ENCODE peak calls at places on chromosomes 13 and 19, in nine cellular contexts. One of them, this sample, is unnamed.

GRCh38 chr13:75384881-75385707 is 96.9 kb downstream of the TBC1D4 start:
- DNase-seq in WERI-Rb-1: no peak
- DNase-seq in D721Med: no peak
- DNase-seq in fibroblast of villous mesenchyme: no peak
- DNase-seq in lung: no peak
- DNase-seq in SK-N-SH: no peak
- DNase-seq in HCT116: no peak
- DNase-seq in body of pancreas: no peak
- DNase-seq in Peyer's patch: no peak
- DNase-seq in this sample: no peak

GRCh38 chr13:39612023-39612637 is 9.1 kb upstream of the LHFPL6 start:
- DNase-seq in fibroblast of villous mesenchyme: peak
- DNase-seq in lung: peak
- DNase-seq in Peyer's patch: no peak
- DNase-seq in D721Med: peak
- DNase-seq in body of pancreas: peak
- DNase-seq in WERI-Rb-1: peak
- DNase-seq in HCT116: peak
- DNase-seq in SK-N-SH: peak
- DNase-seq in this sample: peak

GRCh38 chr19:54523403-54523802 is 20.8 kb downstream of the LAIR2 start:
- DNase-seq in lung: no peak
- DNase-seq in D721Med: no peak
- DNase-seq in fibroblast of villous mesenchyme: no peak
- DNase-seq in SK-N-SH: no peak
- DNase-seq in WERI-Rb-1: no peak
- DNase-seq in body of pancreas: no peak
- DNase-seq in HCT116: no peak
- DNase-seq in Peyer's patch: no peak
- DNase-seq in this sample: no peak

GRCh38 chr19:51971624-51972023 is 15.0 kb downstream of the ZNF350 start:
- DNase-seq in lung: no peak
- DNase-seq in body of pancreas: no peak
- DNase-seq in HCT116: no peak
- DNase-seq in Peyer's patch: no peak
- DNase-seq in D721Med: no peak
- DNase-seq in SK-N-SH: no peak
- DNase-seq in fibroblast of villous mesenchyme: peak
- DNase-seq in WERI-Rb-1: peak
- DNase-seq in this sample: peak

GRCh38 chr19:13796301-13797057 is 1.2 kb downstream of the ZSWIM4 start:
- DNase-seq in HCT116: peak
- DNase-seq in WERI-Rb-1: peak
- DNase-seq in D721Med: no peak
- DNase-seq in SK-N-SH: peak
- DNase-seq in Peyer's patch: no peak
- DNase-seq in fibroblast of villous mesenchyme: peak
- DNase-seq in body of pancreas: peak
- DNase-seq in lung: peak
- DNase-seq in this sample: peak

GRCh38 chr19:23283925-23284324 is 33.7 kb upstream of the ZNF724 start:
- DNase-seq in fibroblast of villous mesenchyme: peak
- DNase-seq in SK-N-SH: peak
- DNase-seq in D721Med: no peak
- DNase-seq in body of pancreas: peak
- DNase-seq in Peyer's patch: peak
- DNase-seq in HCT116: peak
- DNase-seq in WERI-Rb-1: peak
- DNase-seq in lung: peak
- DNase-seq in this sample: peak

GRCh38 chr19:21694171-21694906 is 73.0 kb downstream of the ZNF100 start:
- DNase-seq in HCT116: no peak
- DNase-seq in fibroblast of villous mesenchyme: no peak
- DNase-seq in Peyer's patch: no peak
- DNase-seq in lung: no peak
- DNase-seq in WERI-Rb-1: no peak
- DNase-seq in D721Med: no peak
- DNase-seq in body of pancreas: no peak
- DNase-seq in SK-N-SH: no peak
- DNase-seq in this sample: no peak

GRCh38 chr13:35743165-35743564 is 266.7 kb upstream of the MAB21L1 start:
- DNase-seq in lung: no peak
- DNase-seq in fibroblast of villous mesenchyme: no peak
- DNase-seq in WERI-Rb-1: no peak
- DNase-seq in HCT116: no peak
- DNase-seq in D721Med: no peak
- DNase-seq in SK-N-SH: no peak
- DNase-seq in Peyer's patch: no peak
- DNase-seq in body of pancreas: no peak
- DNase-seq in this sample: no peak

GRCh38 chr19:53960187-53960586 is 2.5 kb upstream of the CACNG8 start:
- DNase-seq in Peyer's patch: no peak
- DNase-seq in lung: no peak
- DNase-seq in SK-N-SH: peak
- DNase-seq in D721Med: no peak
- DNase-seq in fibroblast of villous mesenchyme: no peak
- DNase-seq in body of pancreas: no peak
- DNase-seq in HCT116: no peak
- DNase-seq in WERI-Rb-1: no peak
- DNase-seq in this sample: peak

GRCh38 chr19:47157455-47158321 is 27.1 kb downstream of the SAE1 start:
- DNase-seq in SK-N-SH: no peak
- DNase-seq in fibroblast of villous mesenchyme: peak
- DNase-seq in HCT116: no peak
- DNase-seq in Peyer's patch: peak
- DNase-seq in D721Med: no peak
- DNase-seq in WERI-Rb-1: no peak
- DNase-seq in body of pancreas: no peak
- DNase-seq in lung: peak
- DNase-seq in this sample: peak

GRCh38 chr13:97889803-97890202 is 63.7 kb upstream of the IPO5 start:
- DNase-seq in WERI-Rb-1: no peak
- DNase-seq in Peyer's patch: no peak
- DNase-seq in D721Med: no peak
- DNase-seq in fibroblast of villous mesenchyme: peak
- DNase-seq in HCT116: no peak
- DNase-seq in SK-N-SH: no peak
- DNase-seq in lung: no peak
- DNase-seq in body of pancreas: no peak
- DNase-seq in this sample: no peak

GRCh38 chr13:45119469-45119989 is 781 bp upstream of the GTF2F2 start:
- DNase-seq in SK-N-SH: peak
- DNase-seq in body of pancreas: no peak
- DNase-seq in fibroblast of villous mesenchyme: peak
- DNase-seq in HCT116: no peak
- DNase-seq in lung: no peak
- DNase-seq in WERI-Rb-1: no peak
- DNase-seq in D721Med: no peak
- DNase-seq in Peyer's patch: no peak
- DNase-seq in this sample: no peak

GRCh38 chr13:48682452-48682851 is 28.7 kb downstream of the CYSLTR2 start:
- DNase-seq in Peyer's patch: no peak
- DNase-seq in lung: no peak
- DNase-seq in WERI-Rb-1: no peak
- DNase-seq in body of pancreas: no peak
- DNase-seq in fibroblast of villous mesenchyme: no peak
- DNase-seq in D721Med: no peak
- DNase-seq in HCT116: no peak
- DNase-seq in SK-N-SH: no peak
- DNase-seq in this sample: no peak

GRCh38 chr19:2327773-2328400 is 499 bp downstream of the LSM7 start:
- DNase-seq in SK-N-SH: peak
- DNase-seq in body of pancreas: no peak
- DNase-seq in HCT116: peak
- DNase-seq in fibroblast of villous mesenchyme: peak
- DNase-seq in lung: peak
- DNase-seq in D721Med: no peak
- DNase-seq in WERI-Rb-1: peak
- DNase-seq in Peyer's patch: no peak
- DNase-seq in this sample: no peak

GRCh38 chr13:41111454-41111853 is 21.1 kb downstream of the KBTBD6 start:
- DNase-seq in fibroblast of villous mesenchyme: peak
- DNase-seq in HCT116: no peak
- DNase-seq in D721Med: no peak
- DNase-seq in Peyer's patch: no peak
- DNase-seq in SK-N-SH: no peak
- DNase-seq in body of pancreas: no peak
- DNase-seq in lung: no peak
- DNase-seq in WERI-Rb-1: no peak
- DNase-seq in this sample: no peak

GRCh38 chr19:24000656-24001055 is 86.0 kb downstream of the ZNF726 start:
- DNase-seq in lung: no peak
- DNase-seq in WERI-Rb-1: no peak
- DNase-seq in HCT116: no peak
- DNase-seq in body of pancreas: no peak
- DNase-seq in fibroblast of villous mesenchyme: no peak
- DNase-seq in Peyer's patch: no peak
- DNase-seq in D721Med: no peak
- DNase-seq in SK-N-SH: no peak
- DNase-seq in this sample: no peak

GRCh38 chr19:51904331-51905165 is at the start of gene ZNF649:
- DNase-seq in D721Med: peak
- DNase-seq in HCT116: peak
- DNase-seq in fibroblast of villous mesenchyme: peak
- DNase-seq in lung: peak
- DNase-seq in body of pancreas: peak
- DNase-seq in WERI-Rb-1: peak
- DNase-seq in SK-N-SH: peak
- DNase-seq in Peyer's patch: peak
- DNase-seq in this sample: peak

DNA sequence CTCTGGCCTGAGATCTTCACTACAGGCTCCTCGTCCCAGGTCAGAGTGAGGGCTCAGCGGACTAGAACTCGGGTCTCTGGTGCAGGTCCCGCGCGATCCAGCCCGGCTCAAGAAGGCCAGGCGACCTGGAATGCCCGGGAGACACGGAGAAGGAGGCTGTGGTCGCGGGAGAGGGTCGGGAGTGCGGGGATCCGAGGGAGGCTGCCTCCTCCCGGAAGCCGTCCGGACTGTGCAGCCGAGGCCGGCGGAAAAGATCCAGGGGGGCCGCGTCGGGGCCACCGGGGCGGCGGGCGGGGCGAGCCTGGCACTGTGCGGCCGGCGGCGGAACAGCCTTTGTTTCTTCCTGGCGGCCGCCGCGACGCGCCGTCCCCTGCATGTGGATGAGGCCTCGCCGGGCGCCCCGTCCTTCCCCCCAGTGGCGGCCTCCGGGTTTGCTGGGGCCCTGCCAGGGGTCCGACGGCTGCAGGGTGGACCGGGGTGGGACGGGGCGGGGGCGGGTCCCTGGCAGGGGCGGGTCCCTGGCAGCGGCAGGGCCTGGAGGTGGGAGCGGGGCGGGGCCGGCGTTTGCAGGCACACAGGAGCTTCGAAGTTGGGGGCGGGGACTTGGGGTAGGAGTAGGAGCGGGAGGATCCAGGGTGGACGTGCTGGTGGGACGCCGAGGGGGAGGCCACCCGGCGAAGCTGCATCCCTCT is 1.0 kb upstream of the SLC7A10 start:
- DNase-seq in HCT116: no peak
- DNase-seq in SK-N-SH: peak
- DNase-seq in Peyer's patch: peak
- DNase-seq in body of pancreas: no peak
- DNase-seq in lung: peak
- DNase-seq in fibroblast of villous mesenchyme: peak
- DNase-seq in D721Med: no peak
- DNase-seq in WERI-Rb-1: peak
- DNase-seq in this sample: peak
- TF ChIP-seq CTCF in HCT116: no peak
- TF ChIP-seq CTCF in SK-N-SH: no peak
- TF ChIP-seq CTCF in Peyer's patch: no peak
- TF ChIP-seq CTCF in body of pancreas: no peak
- TF ChIP-seq CTCF in lung: no peak
- TF ChIP-seq CTCF in fibroblast of villous mesenchyme: no peak
- TF ChIP-seq CTCF in D721Med: no peak
- TF ChIP-seq CTCF in WERI-Rb-1: no peak
- TF ChIP-seq CTCF in this sample: no peak

DNA sequence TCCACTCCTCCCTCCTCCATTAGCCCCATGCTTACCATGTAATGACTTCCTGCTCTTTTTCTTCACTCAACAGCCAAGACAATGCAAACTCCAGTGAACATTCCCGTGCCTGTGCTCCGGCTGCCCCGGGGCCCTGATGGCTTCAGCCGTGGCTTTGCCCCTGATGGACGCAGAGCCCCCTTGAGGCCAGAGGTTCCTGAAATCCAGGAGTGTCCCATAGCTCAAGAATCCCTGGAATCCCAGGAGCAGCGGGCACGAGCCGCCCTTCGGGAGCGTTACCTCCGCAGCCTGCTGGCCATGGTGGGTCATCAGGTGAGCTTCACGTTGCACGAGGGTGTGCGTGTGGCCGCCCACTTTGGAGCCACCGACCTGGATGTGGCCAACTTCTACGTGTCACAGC is 2.9 kb upstream of the PPP1R37 start:
- DNase-seq in D721Med: no peak
- DNase-seq in body of pancreas: no peak
- DNase-seq in SK-N-SH: no peak
- DNase-seq in lung: no peak
- DNase-seq in Peyer's patch: peak
- DNase-seq in WERI-Rb-1: no peak
- DNase-seq in fibroblast of villous mesenchyme: no peak
- DNase-seq in HCT116: no peak
- DNase-seq in this sample: no peak
- TF ChIP-seq CTCF in D721Med: no peak
- TF ChIP-seq CTCF in body of pancreas: no peak
- TF ChIP-seq CTCF in SK-N-SH: no peak
- TF ChIP-seq CTCF in lung: no peak
- TF ChIP-seq CTCF in Peyer's patch: no peak
- TF ChIP-seq CTCF in WERI-Rb-1: no peak
- TF ChIP-seq CTCF in fibroblast of villous mesenchyme: no peak
- TF ChIP-seq CTCF in HCT116: no peak
- TF ChIP-seq CTCF in this sample: no peak

GRCh38 chr19:18915639-18916038 is 3.5 kb downstream of the COPE start:
- DNase-seq in fibroblast of villous mesenchyme: peak
- DNase-seq in Peyer's patch: peak
- DNase-seq in D721Med: no peak
- DNase-seq in WERI-Rb-1: peak
- DNase-seq in SK-N-SH: peak
- DNase-seq in HCT116: peak
- DNase-seq in body of pancreas: peak
- DNase-seq in lung: no peak
- DNase-seq in this sample: peak
- TF ChIP-seq CTCF in fibroblast of villous mesenchyme: peak
- TF ChIP-seq CTCF in Peyer's patch: peak
- TF ChIP-seq CTCF in D721Med: peak
- TF ChIP-seq CTCF in WERI-Rb-1: peak
- TF ChIP-seq CTCF in SK-N-SH: peak
- TF ChIP-seq CTCF in HCT116: peak
- TF ChIP-seq CTCF in body of pancreas: no peak
- TF ChIP-seq CTCF in lung: peak
- TF ChIP-seq CTCF in this sample: peak

DNA sequence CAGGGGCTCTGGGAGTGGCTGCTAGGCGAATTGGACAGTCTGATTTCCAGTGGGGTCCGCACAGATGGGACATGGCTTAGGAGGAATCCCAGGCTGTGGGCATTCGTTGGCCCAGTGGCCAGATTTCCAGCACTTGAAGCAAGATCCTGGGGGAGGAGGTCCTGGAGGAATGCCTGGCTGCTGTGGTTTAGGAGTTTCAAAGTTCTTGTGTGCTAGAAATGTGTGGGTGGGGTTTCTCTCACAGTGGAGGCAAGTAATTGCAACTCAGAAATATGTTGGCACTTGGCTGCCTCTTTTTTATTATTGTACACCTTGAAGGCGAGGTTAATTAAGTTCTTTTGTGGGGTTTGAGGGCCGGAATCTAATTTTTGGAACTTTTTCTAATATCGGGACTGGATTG is 17.1 kb downstream of the IGFL3 start:
- DNase-seq in lung: no peak
- DNase-seq in Peyer's patch: no peak
- DNase-seq in fibroblast of villous mesenchyme: peak
- DNase-seq in WERI-Rb-1: no peak
- DNase-seq in HCT116: no peak
- DNase-seq in D721Med: no peak
- DNase-seq in body of pancreas: no peak
- DNase-seq in SK-N-SH: no peak
- DNase-seq in this sample: no peak
- TF ChIP-seq CTCF in lung: no peak
- TF ChIP-seq CTCF in Peyer's patch: no peak
- TF ChIP-seq CTCF in fibroblast of villous mesenchyme: no peak
- TF ChIP-seq CTCF in WERI-Rb-1: no peak
- TF ChIP-seq CTCF in HCT116: no peak
- TF ChIP-seq CTCF in D721Med: no peak
- TF ChIP-seq CTCF in body of pancreas: no peak
- TF ChIP-seq CTCF in SK-N-SH: no peak
- TF ChIP-seq CTCF in this sample: no peak